ENCODE peak calls at places on chromosomes 13 and 19, in nine cellular contexts. P is dorsolateral prefrontal cortex, A is AG04450, N is Calu3, L is testis, U is brain microvascular endothelial cell, Z is fibroblast of pulmonary artery, D is fibroblast of lung, J is choroid plexus epithelial cell. H is an unnamed sample.

GRCh38 chr19:11091343-11092153 is 2.3 kb downstream of the LDLR start:
- DNase-seq in J (peak; percentile 91), D (peak; percentile 99), L (peak; percentile 31), P (no peak), U (peak; percentile 81), N (peak; percentile 66), A (peak; percentile 46), Z (peak; percentile 96), H (peak; percentile 53)

GRCh38 chr13:33676700-33677048 is 141.3 kb upstream of the RFC3 start:
- DNase-seq in N (peak; percentile 40), P (no peak), U (peak; percentile 36), D (peak; percentile 54), Z (peak; percentile 67), A (peak; percentile 1), J (peak; percentile 73), L (peak; percentile 67), H (peak; percentile 18)

GRCh38 chr13:72304121-72304745 is 423.2 kb downstream of the MZT1 start:
- DNase-seq in J (peak; percentile 75), N (no peak), U (no peak), D (peak; percentile 95), A (no peak), Z (peak; percentile 32), L (no peak), P (no peak), H (peak; percentile 40)

GRCh38 chr13:32267836-32268439 is 47.2 kb downstream of the ZAR1L start:
- DNase-seq in Z (no peak), P (no peak), N (peak; percentile 68), D (no peak), U (no peak), J (peak; percentile 36), L (no peak), A (no peak), H (no peak)

GRCh38 chr13:114092468-114092867 is 40.0 kb downstream of the RASA3 start:
- DNase-seq in N (no peak), J (no peak), D (no peak), L (no peak), A (no peak), U (no peak), P (no peak), Z (no peak), H (no peak)

GRCh38 chr13:45073809-45074208 is 46.5 kb upstream of the GTF2F2 start:
- DNase-seq in Z (no peak), D (no peak), P (no peak), A (no peak), N (no peak), U (no peak), L (no peak), J (no peak), H (no peak)

GRCh38 chr19:29364224-29364726 is 151.3 kb upstream of the UQCRFS1 start:
- DNase-seq in L (no peak), J (no peak), N (no peak), U (no peak), A (no peak), P (no peak), Z (no peak), D (no peak), H (no peak)

GRCh38 chr19:8363803-8364771 is at the start of gene ANGPTL4:
- DNase-seq in L (peak; percentile 77), A (no peak), N (peak; percentile 40), D (peak; percentile 50), U (peak; percentile 74), J (peak; percentile 81), P (no peak), Z (peak; percentile 88), H (no peak)

GRCh38 chr13:38856065-38856464 is 134.6 kb downstream of the STOML3 start:
- DNase-seq in A (no peak), J (no peak), L (no peak), D (no peak), Z (no peak), U (no peak), N (no peak), P (no peak), H (no peak)

GRCh38 chr19:12769689-12770088 is 5.7 kb downstream of the HOOK2 start:
- DNase-seq in U (no peak), N (no peak), P (no peak), Z (no peak), J (no peak), L (peak; percentile 35), D (no peak), A (no peak), H (no peak)

GRCh38 chr19:370641-371330 is 26.2 kb upstream of the MIER2 start:
- DNase-seq in L (no peak), J (no peak), A (no peak), N (no peak), D (no peak), P (no peak), Z (no peak), U (no peak), H (no peak)

DNA sequence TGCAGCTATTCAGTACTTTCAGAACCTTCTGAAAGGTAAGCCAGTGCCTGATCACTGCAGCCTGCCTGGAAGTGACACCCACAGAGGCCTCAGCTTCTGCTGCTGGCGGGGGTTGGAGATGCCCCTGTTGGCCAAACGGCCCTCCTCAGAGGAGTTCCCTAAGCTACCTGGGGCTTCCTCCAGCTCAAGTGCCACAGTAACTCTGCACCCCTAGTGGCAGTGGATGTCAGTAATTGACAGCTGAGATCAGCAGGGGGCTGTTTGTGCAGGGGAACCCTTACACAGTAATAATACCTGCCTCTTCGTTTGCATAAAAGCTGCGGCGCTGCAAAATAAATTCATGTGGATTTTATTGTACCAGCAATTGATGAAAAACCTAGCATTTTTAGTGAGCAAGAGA is 28.9 kb downstream of the TDRD12 start:
- DNase-seq in L (no peak), D (no peak), J (no peak), U (no peak), A (no peak), Z (no peak), N (peak; percentile 28), P (no peak), H (no peak)
- TF ChIP-seq CTCF in L (no peak), D (no peak), J (no peak), U (peak; percentile 45), A (no peak), Z (no peak), N (no peak), P (no peak), H (peak; percentile 35)

DNA sequence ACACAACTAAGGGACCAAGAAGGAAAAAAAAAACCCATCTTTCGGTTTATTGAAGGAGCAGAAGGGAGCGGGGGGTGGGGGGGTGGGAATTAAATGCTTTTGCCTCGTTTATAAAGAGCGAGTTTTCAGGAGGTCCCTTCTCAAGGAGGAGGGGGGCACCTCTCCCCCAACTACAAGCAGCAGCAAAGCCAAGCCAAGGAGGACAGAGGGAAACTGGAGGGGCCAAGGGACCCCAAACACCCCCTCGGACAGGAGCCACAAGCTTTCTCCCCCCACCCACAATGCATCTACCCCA is 2.4 kb downstream of the IRF2BP1 start:
- DNase-seq in A (no peak), D (no peak), P (no peak), U (no peak), N (no peak), L (no peak), J (no peak), Z (no peak), H (no peak)
- TF ChIP-seq CTCF in A (no peak), D (no peak), P (no peak), U (no peak), N (no peak), L (no peak), J (no peak), Z (no peak), H (no peak)

GRCh38 chr13:110922506-110922905 is 7.6 kb upstream of the ANKRD10 start:
- DNase-seq in P (no peak), J (no peak), D (no peak), Z (no peak), L (no peak), U (no peak), A (no peak), N (no peak), H (no peak)

GRCh38 chr13:110923086-110923485 is 8.2 kb upstream of the ANKRD10 start:
- DNase-seq in P (no peak), A (no peak), D (no peak), N (no peak), Z (no peak), U (no peak), J (no peak), L (no peak), H (no peak)

GRCh38 chr13:110923777-110924638 is 9.1 kb upstream of the ANKRD10 start:
- DNase-seq in P (no peak), N (no peak), A (no peak), J (no peak), U (no peak), D (no peak), L (no peak), Z (no peak), H (no peak)

GRCh38 chr13:110924639-110924934 is 9.7 kb upstream of the ANKRD10 start:
- DNase-seq in D (no peak), Z (no peak), A (no peak), J (no peak), N (no peak), L (no peak), U (no peak), P (no peak), H (no peak)

GRCh38 chr13:110925023-110925608 is 10.2 kb upstream of the ANKRD10 start:
- DNase-seq in D (no peak), P (no peak), N (no peak), L (no peak), U (no peak), A (no peak), J (peak; percentile 26), Z (peak; percentile 15), H (no peak)
- TF ChIP-seq CTCF in D (peak; percentile 26), P (no peak), N (no peak), L (no peak), U (peak; percentile 34), A (peak; percentile 11), J (no peak), Z (peak; percentile 8), H (peak; percentile 33)

GRCh38 chr19:14434543-14435319 is 1.6 kb downstream of the PKN1 start:
- DNase-seq in Z (peak; percentile 82), L (peak; percentile 51), N (peak; percentile 78), A (no peak), P (no peak), D (peak; percentile 77), J (peak; percentile 88), U (peak; percentile 79), H (peak; percentile 54)

GRCh38 chr19:14435320-14436050 is 2.4 kb downstream of the PKN1 start:
- DNase-seq in L (no peak), U (no peak), J (no peak), D (no peak), P (no peak), Z (no peak), N (no peak), A (no peak), H (no peak)

GRCh38 chr19:14434157-14434501 is 1.0 kb downstream of the PKN1 start:
- DNase-seq in Z (no peak), N (peak; percentile 29), U (no peak), L (peak; percentile 36), D (no peak), P (no peak), J (no peak), A (no peak), H (no peak)

GRCh38 chr19:14432817-14433453 is at the start of gene PKN1:
- DNase-seq in L (peak; percentile 53), D (no peak), P (peak; percentile 47), J (no peak), N (peak; percentile 69), U (no peak), A (no peak), Z (peak; percentile 28), H (no peak)

GRCh38 chr19:14433454-14434156 is 499 bp downstream of the PKN1 start:
- DNase-seq in Z (no peak), D (no peak), L (peak; percentile 49), A (no peak), J (no peak), P (no peak), U (no peak), N (peak; percentile 60), H (no peak)
- TF ChIP-seq CTCF in Z (no peak), D (no peak), L (no peak), A (no peak), J (no peak), P (no peak), U (no peak), N (no peak), H (no peak)

GRCh38 chr19:16066611-16067104 is 9.6 kb upstream of the TPM4 start:
- DNase-seq in P (no peak), Z (peak; percentile 80), L (peak; percentile 74), A (no peak), N (peak; percentile 88), U (peak; percentile 76), J (no peak), D (peak; percentile 81), H (no peak)
- TF ChIP-seq CTCF in P (no peak), Z (peak; percentile 27), L (peak; percentile 6), A (peak; percentile 18), N (no peak), U (peak; percentile 51), J (peak; percentile 29), D (peak; percentile 14), H (peak; percentile 41)

H was measured in retinal pigment epithelial cell.